ENCODE peak calls at places on chromosome 18, in four cellular contexts. One of them, this sample, is unnamed.

GRCh38 chr18:79508565-79509535 is 113.1 kb downstream of the NFATC1 start:
- DNase-seq in upper lobe of left lung: peak; percentile 83
- DNase-seq in H1: no peak
- DNase-seq in HCT116: no peak
- DNase-seq in this sample: no peak

GRCh38 chr18:26309283-26309682 is 83.0 kb downstream of the TAF4B start:
- DNase-seq in H1: no peak
- DNase-seq in upper lobe of left lung: no peak
- DNase-seq in HCT116: no peak
- DNase-seq in this sample: no peak

GRCh38 chr18:48750485-48751175 is 200.1 kb downstream of the SMAD7 start:
- DNase-seq in upper lobe of left lung: peak; percentile 52
- DNase-seq in H1: no peak
- DNase-seq in HCT116: no peak
- DNase-seq in this sample: no peak

GRCh38 chr18:7576685-7577084 is 9.6 kb downstream of the PTPRM start:
- DNase-seq in H1: no peak
- DNase-seq in upper lobe of left lung: no peak
- DNase-seq in HCT116: no peak
- DNase-seq in this sample: no peak

GRCh38 chr18:22073411-22073810 is 96.0 kb upstream of the GATA6 start:
- DNase-seq in HCT116: no peak
- DNase-seq in H1: no peak
- DNase-seq in upper lobe of left lung: no peak
- DNase-seq in this sample: no peak

GRCh38 chr18:67132919-67133318 is 383.6 kb downstream of the DSEL start:
- DNase-seq in upper lobe of left lung: no peak
- DNase-seq in HCT116: no peak
- DNase-seq in H1: no peak
- DNase-seq in this sample: no peak

GRCh38 chr18:2948038-2948437 is 64.9 kb downstream of the LPIN2 start:
- DNase-seq in upper lobe of left lung: no peak
- DNase-seq in H1: no peak
- DNase-seq in HCT116: peak; percentile 7
- DNase-seq in this sample: no peak

GRCh38 chr18:11293794-11294193 is 144.4 kb upstream of the PIEZO2 start:
- DNase-seq in H1: no peak
- DNase-seq in HCT116: no peak
- DNase-seq in upper lobe of left lung: no peak
- DNase-seq in this sample: no peak

GRCh38 chr18:25563346-25563745 is 211.4 kb upstream of the ZNF521 start:
- DNase-seq in HCT116: no peak
- DNase-seq in upper lobe of left lung: no peak
- DNase-seq in H1: no peak
- DNase-seq in this sample: no peak

GRCh38 chr18:79953921-79954651 is 2.6 kb upstream of the SLC66A2 start:
- DNase-seq in H1: no peak
- DNase-seq in upper lobe of left lung: no peak
- DNase-seq in HCT116: no peak
- DNase-seq in this sample: no peak

GRCh38 chr18:58671941-58672565 is 788 bp downstream of the MALT1 start:
- DNase-seq in HCT116: no peak
- DNase-seq in upper lobe of left lung: no peak
- DNase-seq in H1: no peak
- DNase-seq in this sample: peak; percentile 27
- TF ChIP-seq POLR2AphosphoS5 in HCT116: no peak
- TF ChIP-seq POLR2AphosphoS5 in upper lobe of left lung: no peak
- TF ChIP-seq POLR2AphosphoS5 in H1: no peak
- TF ChIP-seq POLR2AphosphoS5 in this sample: no peak

GRCh38 chr18:31487251-31488015 is 10.5 kb upstream of the DSG2 start:
- DNase-seq in H1: no peak
- DNase-seq in HCT116: peak; percentile 75
- DNase-seq in upper lobe of left lung: no peak
- DNase-seq in this sample: no peak

GRCh38 chr18:31486165-31486564 is 11.8 kb upstream of the DSG2 start:
- DNase-seq in upper lobe of left lung: no peak
- DNase-seq in H1: no peak
- DNase-seq in HCT116: no peak
- DNase-seq in this sample: no peak

GRCh38 chr18:31484461-31484860 is 13.5 kb upstream of the DSG2 start:
- DNase-seq in H1: no peak
- DNase-seq in upper lobe of left lung: no peak
- DNase-seq in HCT116: no peak
- DNase-seq in this sample: no peak

GRCh38 chr18:31478688-31479087 is 19.3 kb upstream of the DSG2 start:
- DNase-seq in upper lobe of left lung: no peak
- DNase-seq in H1: no peak
- DNase-seq in HCT116: no peak
- DNase-seq in this sample: no peak

DNA sequence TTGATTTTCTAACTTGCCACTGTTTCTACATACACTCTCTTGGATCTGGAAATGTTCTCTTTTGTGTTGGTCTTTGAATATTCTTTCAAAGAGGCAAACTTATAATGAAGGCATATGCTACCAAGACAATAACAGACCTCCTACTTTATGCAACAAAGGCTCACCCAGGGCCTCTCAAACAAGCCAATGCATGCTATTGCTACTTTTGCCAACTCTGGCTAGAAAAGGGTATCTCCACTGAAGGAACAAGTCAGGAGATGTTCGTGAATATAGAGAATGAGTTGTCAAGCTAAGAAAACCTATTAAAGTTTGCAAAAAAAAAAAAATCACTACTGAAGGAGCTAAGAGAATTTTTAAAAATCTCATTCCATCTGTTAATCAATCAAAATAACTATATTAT is 15.9 kb upstream of the DSG2 start:
- DNase-seq in upper lobe of left lung: no peak
- DNase-seq in HCT116: no peak
- DNase-seq in H1: no peak
- DNase-seq in this sample: no peak
- TF ChIP-seq POLR2A in upper lobe of left lung: no peak
- TF ChIP-seq POLR2A in HCT116: no peak
- TF ChIP-seq POLR2A in H1: no peak
- TF ChIP-seq POLR2A in this sample: no peak

GRCh38 chr18:45793295-45793965 is 32.0 kb upstream of the SIGLEC15 start:
- DNase-seq in H1: no peak
- DNase-seq in HCT116: peak; percentile 75
- DNase-seq in upper lobe of left lung: no peak
- DNase-seq in this sample: no peak
- TF ChIP-seq POLR2AphosphoS5 in H1: no peak
- TF ChIP-seq POLR2AphosphoS5 in HCT116: peak; percentile 27
- TF ChIP-seq POLR2AphosphoS5 in upper lobe of left lung: no peak
- TF ChIP-seq POLR2AphosphoS5 in this sample: no peak

DNA sequence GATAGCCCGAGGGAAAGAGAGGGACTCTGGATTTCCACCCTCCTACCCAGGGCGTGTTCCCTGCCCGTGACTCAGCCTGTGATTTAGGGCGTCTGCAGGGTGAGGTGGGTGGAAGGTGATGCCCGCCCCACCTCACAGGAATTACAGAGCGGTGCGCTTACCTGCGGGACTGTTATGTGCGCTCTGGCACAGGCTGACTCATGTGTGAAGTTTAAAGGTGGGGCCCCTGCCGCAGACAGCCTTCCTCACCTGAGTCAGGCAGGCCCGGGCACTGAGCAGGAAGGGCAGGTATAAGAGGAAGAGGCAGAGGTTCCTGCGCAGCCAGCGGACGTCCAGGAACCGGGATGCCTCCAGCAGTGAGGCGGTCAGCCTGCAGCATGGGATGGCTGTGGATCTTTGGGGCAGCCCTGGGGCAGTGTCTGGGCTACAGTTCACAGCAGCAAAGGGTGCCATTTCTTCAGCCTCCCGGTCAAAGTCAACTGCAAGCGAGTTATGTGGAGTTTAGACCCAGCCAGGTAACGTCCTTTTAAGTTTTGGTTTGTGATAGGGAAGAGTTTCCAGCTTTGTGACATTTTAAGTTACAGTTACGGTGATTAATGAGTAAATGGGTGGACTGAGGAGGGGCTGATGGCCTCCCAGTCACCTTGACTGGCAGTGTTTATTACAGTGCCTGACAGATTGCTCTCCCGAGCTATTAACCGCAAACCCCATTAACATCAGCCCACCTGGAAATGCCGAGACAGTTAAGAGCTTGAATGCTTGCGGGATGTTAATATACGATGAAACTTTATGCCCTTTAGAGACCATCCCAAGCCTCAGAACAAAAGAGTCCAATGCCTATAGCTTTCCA is 141.6 kb upstream of the TTC39C start:
- DNase-seq in HCT116: peak; percentile 85
- DNase-seq in H1: no peak
- DNase-seq in upper lobe of left lung: peak; percentile 40
- DNase-seq in this sample: no peak
- TF ChIP-seq POLR2A in HCT116: no peak
- TF ChIP-seq POLR2A in H1: no peak
- TF ChIP-seq POLR2A in upper lobe of left lung: no peak
- TF ChIP-seq POLR2A in this sample: no peak

DNA sequence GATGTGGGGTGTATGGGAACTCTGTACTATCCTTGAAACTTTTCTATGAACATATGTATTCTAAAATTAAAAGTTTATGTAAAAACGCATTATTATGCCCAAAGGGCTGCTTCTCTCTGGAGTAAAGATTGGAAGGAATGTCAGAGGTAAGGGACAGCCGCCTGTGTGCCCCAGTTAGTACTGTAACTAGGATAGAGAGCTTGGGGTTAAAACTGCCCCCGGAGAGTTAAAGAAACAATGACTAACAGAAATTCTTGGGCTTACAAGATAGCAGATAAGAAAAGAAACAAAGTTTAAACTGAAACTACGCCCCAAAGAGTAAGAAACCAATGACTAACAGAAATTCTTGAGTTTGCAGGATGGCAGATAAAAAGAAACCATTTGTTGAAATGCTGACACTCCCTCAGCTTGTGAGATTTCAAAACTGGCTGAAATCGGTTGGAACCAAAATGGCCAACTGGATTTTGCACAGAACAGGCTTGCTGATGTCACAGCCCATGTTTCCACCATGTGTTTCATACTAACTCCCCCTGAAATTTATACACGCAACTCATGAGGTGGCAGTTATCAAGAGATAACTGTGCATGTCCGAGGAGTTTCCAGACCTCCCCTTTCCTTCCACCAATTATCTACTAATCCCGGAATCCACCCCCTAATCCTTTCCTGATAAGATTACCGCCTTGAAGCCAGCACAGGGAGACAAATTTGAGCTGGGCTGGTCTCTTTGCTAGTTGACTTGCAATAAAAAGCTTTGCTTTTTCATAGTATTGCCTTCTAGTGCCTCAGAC is 8.7 kb upstream of the TXNDC2 start:
- DNase-seq in H1: no peak
- DNase-seq in HCT116: peak; percentile 40
- DNase-seq in upper lobe of left lung: no peak
- DNase-seq in this sample: no peak
- TF ChIP-seq POLR2AphosphoS5 in H1: no peak
- TF ChIP-seq POLR2AphosphoS5 in HCT116: peak; percentile 12
- TF ChIP-seq POLR2AphosphoS5 in upper lobe of left lung: peak; percentile 41
- TF ChIP-seq POLR2AphosphoS5 in this sample: no peak

DNA sequence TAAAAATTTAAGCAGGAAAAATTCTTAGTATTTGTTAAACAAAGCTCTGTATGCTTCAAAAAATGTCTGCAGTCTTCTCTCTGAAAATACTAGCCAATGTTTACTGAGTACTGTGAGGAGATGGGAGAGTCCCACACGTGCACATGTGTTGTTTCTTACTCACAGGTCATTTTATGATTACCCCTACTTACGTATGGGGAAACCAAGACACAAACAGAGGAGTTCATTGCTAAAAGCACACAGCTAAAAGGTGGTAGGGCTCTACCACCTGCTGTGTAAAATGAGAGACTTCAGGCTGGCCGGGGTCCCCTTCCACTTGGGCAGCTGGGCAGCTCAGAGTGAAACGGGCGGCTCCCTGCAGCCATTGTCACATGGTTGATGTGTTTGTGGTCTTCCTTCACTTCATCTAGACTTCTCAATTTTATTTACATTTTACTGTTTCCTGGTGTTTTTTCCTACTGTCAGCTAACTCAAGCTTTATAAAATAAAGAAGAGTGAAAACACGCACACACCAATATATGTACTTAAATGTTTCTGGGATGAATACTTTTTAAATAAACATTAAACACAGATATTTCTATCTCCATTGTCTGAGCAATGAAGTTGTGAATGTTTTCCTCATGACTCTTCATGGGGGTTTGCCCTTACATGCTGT is 71.2 kb downstream of the MBP start:
- DNase-seq in upper lobe of left lung: no peak
- DNase-seq in H1: no peak
- DNase-seq in HCT116: no peak
- DNase-seq in this sample: no peak
- TF ChIP-seq POLR2A in upper lobe of left lung: no peak
- TF ChIP-seq POLR2A in H1: no peak
- TF ChIP-seq POLR2A in HCT116: no peak
- TF ChIP-seq POLR2A in this sample: no peak

GRCh38 chr18:54149078-54149697 is 75.3 kb downstream of the MBD2 start:
- DNase-seq in HCT116: peak; percentile 63
- DNase-seq in upper lobe of left lung: no peak
- DNase-seq in H1: no peak
- DNase-seq in this sample: no peak
- TF ChIP-seq POLR2AphosphoS5 in HCT116: peak; percentile 26
- TF ChIP-seq POLR2AphosphoS5 in upper lobe of left lung: no peak
- TF ChIP-seq POLR2AphosphoS5 in H1: no peak
- TF ChIP-seq POLR2AphosphoS5 in this sample: no peak

GRCh38 chr18:63314991-63315662 is 4.4 kb downstream of the BCL2 start:
- DNase-seq in upper lobe of left lung: no peak
- DNase-seq in HCT116: no peak
- DNase-seq in H1: no peak
- DNase-seq in this sample: no peak

GRCh38 chr18:63312731-63313408 is 6.7 kb downstream of the BCL2 start:
- DNase-seq in upper lobe of left lung: no peak
- DNase-seq in H1: no peak
- DNase-seq in HCT116: no peak
- DNase-seq in this sample: no peak

GRCh38 chr18:63315879-63316278 is 3.7 kb downstream of the BCL2 start:
- DNase-seq in upper lobe of left lung: no peak
- DNase-seq in H1: no peak
- DNase-seq in HCT116: no peak
- DNase-seq in this sample: no peak

GRCh38 chr18:63313409-63313917 is 6.1 kb downstream of the BCL2 start:
- DNase-seq in H1: no peak
- DNase-seq in upper lobe of left lung: no peak
- DNase-seq in HCT116: no peak
- DNase-seq in this sample: no peak

GRCh38 chr18:63314062-63314790 is 5.3 kb downstream of the BCL2 start:
- DNase-seq in H1: no peak
- DNase-seq in HCT116: no peak
- DNase-seq in upper lobe of left lung: no peak
- DNase-seq in this sample: no peak
- TF ChIP-seq POLR2A in H1: no peak
- TF ChIP-seq POLR2A in HCT116: no peak
- TF ChIP-seq POLR2A in upper lobe of left lung: no peak
- TF ChIP-seq POLR2A in this sample: no peak

DNA sequence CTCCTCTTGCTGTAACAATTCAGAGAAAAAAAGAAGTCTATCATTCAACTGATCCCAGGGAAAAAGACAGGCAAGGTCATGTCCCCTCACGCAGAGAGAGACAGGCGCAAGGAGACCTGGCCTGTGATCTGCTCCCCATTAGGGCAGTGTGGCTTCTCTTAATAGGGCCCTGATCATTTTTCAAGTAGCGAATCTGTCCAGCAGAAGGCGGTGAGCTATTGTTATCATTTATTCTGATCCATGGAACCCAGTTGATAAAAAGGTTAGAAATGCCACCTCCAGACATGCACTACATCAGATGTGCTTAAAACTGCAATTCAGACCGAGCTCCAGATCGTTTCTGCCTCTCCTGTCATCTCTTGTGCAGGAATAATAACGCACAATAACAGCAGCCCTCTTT is 1025.6 kb upstream of the PIK3C3 start:
- DNase-seq in H1: no peak
- DNase-seq in upper lobe of left lung: no peak
- DNase-seq in HCT116: no peak
- DNase-seq in this sample: no peak
- TF ChIP-seq POLR2AphosphoS5 in H1: no peak
- TF ChIP-seq POLR2AphosphoS5 in upper lobe of left lung: no peak
- TF ChIP-seq POLR2AphosphoS5 in HCT116: no peak
- TF ChIP-seq POLR2AphosphoS5 in this sample: no peak

This sample was measured in GM12892.